ENCODE peak calls at places on chromosomes 16 and 17, in six cellular contexts. V is ovary, J is NCI-H1930, E is iris pigment epithelial cell, R is C1 segment of cervical spinal cord, U is cardiac muscle cell. W is an unnamed sample.

GRCh38 chr17:20046629-20047028 is 37.5 kb downstream of the SPECC1 start:
- DNase-seq in V (no peak), J (no peak), E (no peak), R (no peak), U (no peak), W (no peak)

GRCh38 chr17:28552201-28552999 is at the start of gene UNC119:
- DNase-seq in V (peak), J (peak), E (peak), R (no peak), U (peak), W (peak)

GRCh38 chr17:76452102-76452645 is 778 bp downstream of the UBE2O start:
- DNase-seq in V (no peak), J (no peak), E (no peak), R (no peak), U (no peak), W (peak)

GRCh38 chr16:53056528-53056881 is 1.7 kb downstream of the CHD9 start:
- DNase-seq in V (no peak), J (no peak), E (peak), R (no peak), U (no peak), W (no peak)

GRCh38 chr17:47686276-47686635 is 7.7 kb upstream of the TBKBP1 start:
- DNase-seq in V (no peak), J (no peak), E (peak), R (no peak), U (no peak), W (no peak)

GRCh38 chr16:11759163-11759834 is 16.6 kb upstream of the TXNDC11 start:
- DNase-seq in V (no peak), J (no peak), E (no peak), R (no peak), U (no peak), W (no peak)

GRCh38 chr16:87252269-87252970 is 64.8 kb downstream of the C16orf95 start:
- DNase-seq in V (no peak), J (no peak), E (no peak), R (no peak), U (no peak), W (no peak)

GRCh38 chr17:688100-688989 is 26.3 kb downstream of the VPS53 start:
- DNase-seq in V (no peak), J (no peak), E (peak), R (no peak), U (no peak), W (peak)

GRCh38 chr17:60534010-60534555 is 8.0 kb upstream of the APPBP2 start:
- DNase-seq in V (no peak), J (no peak), E (no peak), R (no peak), U (no peak), W (no peak)

GRCh38 chr17:76983075-76983411 is 114.8 kb downstream of the MGAT5B start:
- DNase-seq in V (no peak), J (no peak), E (no peak), R (no peak), U (no peak), W (no peak)

GRCh38 chr16:75288596-75289120 is 37.2 kb upstream of the BCAR1 start:
- DNase-seq in V (no peak), J (no peak), E (no peak), R (no peak), U (no peak), W (no peak)

GRCh38 chr17:45284176-45285140 is 22.6 kb upstream of the SPATA32 start:
- DNase-seq in V (no peak), J (no peak), E (no peak), R (no peak), U (no peak), W (peak)

GRCh38 chr17:67068999-67069398 is 24.6 kb downstream of the CACNG1 start:
- DNase-seq in V (no peak), J (no peak), E (no peak), R (no peak), U (peak), W (no peak)

GRCh38 chr16:67430504-67431076 is 331 bp upstream of the HSD11B2 start:
- DNase-seq in V (no peak), J (no peak), E (peak), R (no peak), U (peak), W (peak)

GRCh38 chr16:56964243-56965148 is 2.7 kb downstream of the CETP start:
- DNase-seq in V (peak), J (peak), E (peak), R (no peak), U (peak), W (peak)

GRCh38 chr16:10964891-10965326 is 20.5 kb downstream of the CLEC16A start:
- DNase-seq in V (no peak), J (no peak), E (no peak), R (no peak), U (no peak), W (no peak)

GRCh38 chr17:32927724-32928526 is at the start of gene TMEM98:
- DNase-seq in V (peak), J (peak), E (peak), R (no peak), U (peak), W (no peak)

GRCh38 chr16:70018254-70018653 is 67.1 kb downstream of the CLEC18A start:
- DNase-seq in V (no peak), J (no peak), E (peak), R (no peak), U (peak), W (peak)

GRCh38 chr16:66007717-66008116 is 358.8 kb upstream of the CDH5 start:
- DNase-seq in V (no peak), J (peak), E (peak), R (no peak), U (no peak), W (no peak)

W was measured in dermis microvascular lymphatic vessel endothelial cell.